ENCODE peak calls at places on chromosomes 4 and X, in nine cellular contexts. T is BJ, S is psoas muscle, U is fibroblast of mammary gland, J is brain microvascular endothelial cell, Y is right lobe of liver, B is bronchial epithelial cell, W is AG09309, X is heart right ventricle. H is an unnamed sample.

GRCh38 chr4:20354120-20354519 is 102.4 kb downstream of the SLIT2 start:
- DNase-seq in W (no peak), Y (no peak), B (no peak), X (no peak), T (no peak), J (no peak), U (no peak), S (no peak), H (no peak)

GRCh38 chr4:142350886-142351285 is 495.2 kb downstream of the INPP4B start:
- DNase-seq in X (no peak), W (no peak), B (no peak), S (no peak), U (no peak), J (no peak), T (no peak), Y (no peak), H (peak; percentile 25)

GRCh38 chr4:75916091-75916661 is 13.9 kb upstream of the PPEF2 start:
- DNase-seq in S (no peak), U (peak; percentile 49), Y (peak; percentile 58), T (no peak), W (no peak), J (peak; percentile 35), B (peak; percentile 55), X (no peak), H (peak; percentile 88)

GRCh38 chr4:19224820-19225219 is 1026.9 kb upstream of the SLIT2 start:
- DNase-seq in W (peak; percentile 23), S (no peak), U (peak; percentile 44), B (peak; percentile 47), Y (no peak), T (no peak), J (no peak), X (no peak), H (peak; percentile 58)

GRCh38 chr4:183029365-183029764 is 69.7 kb upstream of the WWC2 start:
- DNase-seq in B (no peak), W (no peak), X (no peak), T (no peak), Y (no peak), S (no peak), U (no peak), J (no peak), H (no peak)

GRCh38 chr4:152988721-152989553 is 52.8 kb downstream of the FHDC1 start:
- DNase-seq in X (no peak), W (no peak), U (no peak), J (no peak), Y (no peak), B (no peak), S (no peak), T (no peak), H (no peak)

GRCh38 chr4:69832326-69833030 is 27.5 kb downstream of the SULT1E1 start:
- DNase-seq in Y (peak; percentile 72), J (no peak), X (no peak), T (no peak), B (peak; percentile 17), U (no peak), W (no peak), S (no peak), H (no peak)

GRCh38 chrX:40543661-40544328 is 37.0 kb upstream of the ATP6AP2 start:
- DNase-seq in S (no peak), J (peak; percentile 7), Y (no peak), X (peak; percentile 5), T (no peak), B (peak; percentile 57), U (peak; percentile 60), W (no peak), H (peak; percentile 68)

GRCh38 chr4:26069218-26069617 is 155.2 kb downstream of the SMIM20 start:
- DNase-seq in Y (no peak), X (no peak), S (no peak), W (no peak), B (no peak), U (peak; percentile 55), J (no peak), T (no peak), H (peak; percentile 52)
- TF ChIP-seq CTCF in Y (no peak), X (no peak), S (peak; percentile 12), W (peak; percentile 45), B (peak; percentile 24), U (peak; percentile 57), J (peak; percentile 72), T (peak; percentile 50), H (peak; percentile 69)

GRCh38 chr4:61882381-61882780 is 682.3 kb downstream of the ADGRL3 start:
- DNase-seq in U (no peak), X (no peak), J (no peak), W (no peak), B (no peak), T (no peak), Y (no peak), S (no peak), H (no peak)

GRCh38 chr4:61890321-61890720 is 690.2 kb downstream of the ADGRL3 start:
- DNase-seq in W (no peak), X (no peak), B (no peak), U (no peak), J (no peak), T (no peak), S (no peak), Y (no peak), H (no peak)

GRCh38 chr4:61889117-61889516 is 689.0 kb downstream of the ADGRL3 start:
- DNase-seq in J (no peak), T (no peak), W (no peak), X (no peak), Y (no peak), B (no peak), S (no peak), U (no peak), H (no peak)

GRCh38 chr4:61891953-61892352 is 691.8 kb downstream of the ADGRL3 start:
- DNase-seq in S (no peak), T (no peak), U (no peak), Y (no peak), W (no peak), B (no peak), X (no peak), J (no peak), H (no peak)

GRCh38 chr4:61886180-61886579 is 686.1 kb downstream of the ADGRL3 start:
- DNase-seq in W (no peak), S (no peak), U (no peak), T (no peak), Y (no peak), X (no peak), J (no peak), B (no peak), H (no peak)
- H3K4me3 ChIP-seq in W (no peak overlapping the region), S (no peak overlapping the region), U (no peak overlapping the region), T (no peak overlapping the region), Y (no peak overlapping the region), X (no peak overlapping the region), J (no peak overlapping the region), B (no peak overlapping the region), H (no peak overlapping the region)

DNA sequence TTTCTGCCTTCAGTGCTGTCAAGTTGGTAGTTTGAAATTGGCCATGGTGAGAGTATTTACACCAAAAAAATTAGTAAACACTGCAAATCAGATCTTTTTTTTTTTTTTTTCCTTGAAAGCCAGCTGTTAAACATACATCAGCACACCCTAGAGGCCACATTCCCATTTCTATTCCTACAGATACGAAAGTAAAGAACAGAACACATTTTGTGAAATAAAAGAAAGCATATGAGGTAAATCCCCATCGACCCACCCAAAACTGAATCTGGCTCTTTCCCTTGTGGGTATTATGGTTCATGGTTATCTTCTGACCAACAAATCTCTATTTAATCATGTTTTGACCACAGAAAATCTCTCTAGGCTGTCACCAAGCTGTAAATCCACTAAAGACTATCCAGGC is 41.8 kb upstream of the AP1AR start:
- DNase-seq in U (peak; percentile 37), W (no peak), S (no peak), B (peak; percentile 11), J (no peak), T (no peak), X (no peak), Y (no peak), H (peak; percentile 80)
- TF ChIP-seq CTCF in U (peak; percentile 25), W (peak; percentile 23), S (no peak), B (no peak), J (peak; percentile 26), T (peak; percentile 29), X (peak; percentile 13), Y (peak; percentile 16), H (peak; percentile 43)

GRCh38 chr4:42464550-42465124 is 67.3 kb downstream of the SHISA3 start:
- DNase-seq in U (no peak), S (no peak), B (no peak), Y (no peak), T (no peak), J (no peak), X (no peak), W (no peak), H (no peak)

DNA sequence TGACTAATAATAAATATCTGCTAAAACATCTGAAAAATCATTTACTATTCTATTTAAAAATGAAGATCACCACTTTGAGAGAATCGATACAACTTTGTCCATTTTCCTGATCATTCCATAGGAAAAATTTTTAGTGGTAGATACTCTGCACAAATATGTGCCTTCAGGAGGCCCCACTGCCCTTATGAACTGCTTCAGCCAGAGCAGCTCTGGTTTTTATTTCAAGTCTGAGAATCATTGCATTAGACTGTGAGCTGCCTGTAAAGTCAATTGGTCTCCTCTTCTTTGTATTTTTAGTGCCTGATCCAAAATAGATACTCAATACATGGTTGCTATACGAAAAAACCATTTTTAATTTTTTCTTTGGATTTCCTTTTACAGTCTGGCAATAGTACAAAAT is 69.0 kb downstream of the SHISA3 start:
- DNase-seq in X (no peak), J (no peak), B (no peak), W (no peak), Y (no peak), T (no peak), S (no peak), U (no peak), H (no peak)
- H3K4me3 ChIP-seq in X (no peak overlapping the region), J (no peak overlapping the region), B (no peak overlapping the region), W (no peak overlapping the region), Y (no peak overlapping the region), T (no peak overlapping the region), S (no peak overlapping the region), U (no peak overlapping the region), H (no peak overlapping the region)

H was measured in fibroblast of villous mesenchyme.